ENCODE peak calls at places on chromosomes 5 and 9, in nine cellular contexts. W, S, X, I, Y, D, B, K and T are unnamed samples.

GRCh38 chr5:107203231-107203630 is 467.5 kb downstream of the EFNA5 start:
- DNase-seq in W (no peak), S (no peak), X (no peak), I (no peak), Y (no peak), D (no peak), B (no peak), K (no peak), T (no peak)

GRCh38 chr5:176611435-176611834 is 1.5 kb upstream of the GPRIN1 start:
- DNase-seq in W (peak; percentile 43), S (no peak), X (no peak), I (peak; percentile 83), Y (peak; percentile 73), D (peak; percentile 60), B (peak; percentile 81), K (peak; percentile 76), T (peak; percentile 91)

GRCh38 chr5:9544056-9544455 is 1.8 kb downstream of the SEMA5A start:
- DNase-seq in W (no peak), S (no peak), X (no peak), I (no peak), Y (no peak), D (no peak), B (no peak), K (no peak), T (no peak)

GRCh38 chr9:36504154-36504550 is 68.5 kb upstream of the MELK start:
- DNase-seq in W (no peak), S (no peak), X (no peak), I (no peak), Y (no peak), D (no peak), B (no peak), K (no peak), T (no peak)

GRCh38 chr9:121067655-121068054 is 7.1 kb upstream of the CNTRL start:
- DNase-seq in W (no peak), S (no peak), X (no peak), I (no peak), Y (no peak), D (no peak), B (no peak), K (no peak), T (no peak)

GRCh38 chr9:68595868-68596267 is 55.2 kb upstream of the TMEM252 start:
- DNase-seq in W (no peak), S (no peak), X (no peak), I (no peak), Y (no peak), D (no peak), B (peak; percentile 3), K (no peak), T (no peak)

GRCh38 chr9:130283514-130284248 is 18.1 kb downstream of the HMCN2 start:
- DNase-seq in W (no peak), S (no peak), X (no peak), I (no peak), Y (no peak), D (no peak), B (no peak), K (no peak), T (no peak)

GRCh38 chr9:110048976-110049698 is 158.8 kb downstream of the C9orf152 start:
- DNase-seq in W (no peak), S (no peak), X (no peak), I (peak; percentile 70), Y (no peak), D (no peak), B (peak; percentile 59), K (no peak), T (peak; percentile 36)

GRCh38 chr5:113807384-113808053 is 294.0 kb downstream of the YTHDC2 start:
- DNase-seq in W (no peak), S (no peak), X (no peak), I (no peak), Y (no peak), D (no peak), B (no peak), K (no peak), T (peak; percentile 46)

GRCh38 chr5:119347996-119348395 is 7.8 kb upstream of the TNFAIP8 start:
- DNase-seq in W (no peak), S (no peak), X (no peak), I (no peak), Y (no peak), D (no peak), B (no peak), K (no peak), T (no peak)

GRCh38 chr9:125564641-125565040 is 142.4 kb downstream of the MAPKAP1 start:
- DNase-seq in W (no peak), S (no peak), X (no peak), I (no peak), Y (no peak), D (no peak), B (no peak), K (no peak), T (no peak)

GRCh38 chr5:103582364-103582763 is 19.8 kb upstream of the NUDT12 start:
- DNase-seq in W (no peak), S (no peak), X (no peak), I (no peak), Y (no peak), D (peak; percentile 59), B (peak; percentile 64), K (peak; percentile 20), T (peak; percentile 61)

DNA sequence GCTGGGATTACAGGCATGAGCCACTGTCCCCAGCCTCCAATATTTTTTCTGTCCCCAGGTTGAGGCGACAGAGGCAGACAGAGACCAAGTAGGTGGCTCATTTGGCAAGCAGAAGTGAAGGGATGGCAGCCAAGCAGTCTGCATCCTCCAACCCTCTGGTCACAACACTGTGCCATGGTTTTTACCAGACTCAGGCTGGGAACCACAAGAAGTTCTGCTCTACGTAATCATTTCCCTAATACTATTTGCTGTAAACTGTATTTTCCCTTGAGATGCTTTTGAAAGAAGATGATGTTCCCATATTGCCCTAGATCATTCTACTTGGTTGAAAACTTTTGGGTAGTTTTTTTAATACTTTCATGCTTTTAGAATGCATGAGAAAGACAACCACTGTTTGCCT is 40.5 kb downstream of the PTTG1 start:
- DNase-seq in W (no peak), S (no peak), X (no peak), I (no peak), Y (no peak), D (no peak), B (no peak), K (no peak), T (no peak)
- H3K4me1 ChIP-seq in W (peaks cover 9% of the 10 kb centered on the region), S (peaks cover 20% of the 10 kb centered on the region), X (no peaks in the 10 kb centered on the region), I (no peaks in the 10 kb centered on the region), Y (peaks cover 8% of the 10 kb centered on the region), D (peaks cover 10% of the 10 kb centered on the region), B (no peaks in the 10 kb centered on the region), K (peaks cover 4% of the 10 kb centered on the region), T (peaks cover 21% of the 10 kb centered on the region)

GRCh38 chr5:81506900-81507588 is 113.1 kb upstream of the ACOT12 start:
- DNase-seq in W (peak; percentile 4), S (peak; percentile 85), X (no peak), I (no peak), Y (peak; percentile 62), D (peak; percentile 88), B (peak; percentile 81), K (peak; percentile 48), T (peak; percentile 86)

GRCh38 chr5:81505672-81506071 is 111.7 kb upstream of the ACOT12 start:
- DNase-seq in W (no peak), S (no peak), X (no peak), I (no peak), Y (no peak), D (no peak), B (no peak), K (no peak), T (no peak)

DNA sequence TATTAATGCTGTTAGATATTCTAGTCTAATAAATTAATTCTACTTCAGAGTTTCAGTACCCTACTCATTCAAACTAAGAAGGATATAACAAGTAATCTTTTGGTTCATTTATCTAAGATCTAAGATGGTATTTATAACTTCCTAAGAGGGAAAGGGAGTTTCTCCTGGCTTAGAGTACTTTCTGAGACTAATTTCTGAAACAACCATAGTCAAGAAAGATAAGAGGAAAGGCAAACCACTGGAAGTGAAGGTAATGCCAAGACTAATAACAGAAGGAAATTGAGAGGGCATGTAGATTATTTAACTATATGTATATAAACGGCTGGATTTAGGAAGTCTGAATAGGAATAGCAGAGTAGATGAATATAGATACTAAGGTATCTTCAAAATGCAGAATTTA is 112.4 kb upstream of the ACOT12 start:
- DNase-seq in W (no peak), S (no peak), X (no peak), I (no peak), Y (no peak), D (no peak), B (no peak), K (no peak), T (no peak)
- H3K4me1 ChIP-seq in W (no peaks in the 10 kb centered on the region), S (no peaks in the 10 kb centered on the region), X (no peaks in the 10 kb centered on the region), I (no peaks in the 10 kb centered on the region), Y (peaks cover 12% of the 10 kb centered on the region), D (peaks cover 6% of the 10 kb centered on the region), B (no peaks in the 10 kb centered on the region), K (peaks cover 5% of the 10 kb centered on the region), T (peaks cover 3% of the 10 kb centered on the region)

GRCh38 chr5:6730807-6731206 is 17.6 kb downstream of the TENT4A start:
- DNase-seq in W (no peak), S (no peak), X (no peak), I (no peak), Y (no peak), D (no peak), B (no peak), K (no peak), T (no peak)
- H3K4me1 ChIP-seq in W (peaks cover 23% of the 10 kb centered on the region), S (peaks cover 59% of the 10 kb centered on the region), X (peaks cover 5% of the 10 kb centered on the region), I (peaks cover 39% of the 10 kb centered on the region), Y (peaks cover 21% of the 10 kb centered on the region), D (peaks cover 39% of the 10 kb centered on the region), B (no peaks in the 10 kb centered on the region), K (peaks cover 34% of the 10 kb centered on the region), T (peaks cover 17% of the 10 kb centered on the region)

GRCh38 chr5:133118741-133119140 is 66.9 kb downstream of the HSPA4 start:
- DNase-seq in W (no peak), S (no peak), X (no peak), I (no peak), Y (no peak), D (no peak), B (no peak), K (no peak), T (no peak)

GRCh38 chr5:133119233-133119711 is 67.5 kb downstream of the HSPA4 start:
- DNase-seq in W (no peak), S (no peak), X (no peak), I (no peak), Y (no peak), D (no peak), B (no peak), K (no peak), T (no peak)

GRCh38 chr5:133121080-133121479 is 69.3 kb downstream of the HSPA4 start:
- DNase-seq in W (no peak), S (no peak), X (no peak), I (no peak), Y (no peak), D (no peak), B (no peak), K (no peak), T (no peak)

GRCh38 chr5:133121611-133122150 is 69.9 kb downstream of the HSPA4 start:
- DNase-seq in W (no peak), S (no peak), X (no peak), I (no peak), Y (no peak), D (no peak), B (no peak), K (no peak), T (no peak)

DNA sequence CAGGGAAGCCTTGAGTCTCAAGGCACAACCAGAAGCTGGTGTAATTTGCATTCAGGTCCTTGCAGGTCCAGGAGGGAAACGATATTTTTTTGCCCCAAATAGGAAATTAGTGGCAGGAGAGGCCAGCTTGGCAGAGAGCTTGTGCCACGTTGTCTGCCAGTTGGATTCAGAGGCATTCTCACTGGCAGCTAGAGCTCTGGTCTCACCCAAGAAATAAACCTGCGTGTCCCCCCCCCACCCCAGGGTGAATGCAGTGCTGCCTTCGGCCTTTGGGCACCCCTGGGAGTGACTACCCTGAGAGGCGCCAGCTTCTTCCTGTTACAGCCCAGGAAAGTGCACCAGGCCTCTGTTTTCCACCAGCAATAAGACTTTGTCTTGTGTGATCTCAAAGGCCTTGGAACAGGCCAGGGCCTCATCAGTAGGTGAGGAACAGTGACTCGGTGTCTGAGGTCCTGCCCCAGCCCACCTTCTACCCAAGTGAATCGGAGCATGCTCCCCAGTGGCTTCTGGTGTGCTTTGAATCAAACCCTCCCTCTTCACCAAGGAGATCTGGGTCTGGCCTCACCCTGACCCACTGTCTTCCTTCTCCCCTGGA is 68.4 kb downstream of the HSPA4 start:
- DNase-seq in W (no peak), S (no peak), X (no peak), I (no peak), Y (no peak), D (no peak), B (no peak), K (no peak), T (no peak)
- H3K4me1 ChIP-seq in W (no peaks in the 10 kb centered on the region), S (no peaks in the 10 kb centered on the region), X (no peaks in the 10 kb centered on the region), I (no peaks in the 10 kb centered on the region), Y (no peaks in the 10 kb centered on the region), D (peaks cover 4% of the 10 kb centered on the region), B (no peaks in the 10 kb centered on the region), K (peaks cover 16% of the 10 kb centered on the region), T (peaks cover 12% of the 10 kb centered on the region)